ENCODE peak calls at places on chromosomes 5 and 9, in seven cellular contexts. R is cardiac muscle cell, Q is OCI-LY7, F is stomach, O is fibroblast of lung, H is nephron progenitor cell, Y is PC-3. L is an unnamed sample.

GRCh38 chr5:143064661-143065060 is 294.5 kb downstream of the ARHGAP26 start:
- DNase-seq in R (peak; percentile 33), Q (no peak), F (no peak), O (no peak), H (no peak), Y (no peak), L (no peak)

GRCh38 chr5:140240987-140241706 is 61.8 kb downstream of the PFDN1 start:
- DNase-seq in R (peak; percentile 94), Q (no peak), F (peak; percentile 89), O (peak; percentile 92), H (peak; percentile 78), Y (peak; percentile 86), L (no peak)

GRCh38 chr9:136703231-136703870 is 9.0 kb upstream of the DIPK1B start:
- DNase-seq in R (no peak), Q (no peak), F (no peak), O (no peak), H (no peak), Y (no peak), L (no peak)

GRCh38 chr5:150441813-150442698 is 7.5 kb downstream of the RPS14 start:
- DNase-seq in R (no peak), Q (no peak), F (no peak), O (peak; percentile 25), H (no peak), Y (peak; percentile 11), L (no peak)

GRCh38 chr9:35164711-35165110 is 2.9 kb downstream of the UNC13B start:
- DNase-seq in R (peak; percentile 65), Q (no peak), F (no peak), O (peak; percentile 85), H (no peak), Y (peak; percentile 29), L (no peak)

GRCh38 chr9:91163773-91164471 is 197.8 kb downstream of the AUH start:
- DNase-seq in R (no peak), Q (peak; percentile 45), F (no peak), O (no peak), H (no peak), Y (no peak), L (no peak)

GRCh38 chr5:15003511-15003920 is 131.9 kb upstream of the ANKH start:
- DNase-seq in R (peak; percentile 84), Q (peak; percentile 69), F (peak; percentile 56), O (peak; percentile 72), H (peak; percentile 40), Y (peak; percentile 83), L (peak; percentile 78)

GRCh38 chr5:68287976-68288755 is 72.6 kb downstream of the PIK3R1 start:
- DNase-seq in R (peak; percentile 62), Q (peak; percentile 84), F (peak; percentile 66), O (peak; percentile 66), H (peak; percentile 79), Y (peak; percentile 28), L (peak; percentile 80)

GRCh38 chr9:6055213-6055612 is 39.8 kb upstream of the RANBP6 start:
- DNase-seq in R (peak; percentile 98), Q (peak; percentile 77), F (peak; percentile 49), O (peak; percentile 85), H (peak; percentile 42), Y (peak; percentile 90), L (peak; percentile 39)

GRCh38 chr9:107600060-107600573 is 110.5 kb upstream of the KLF4 start:
- DNase-seq in R (peak; percentile 27), Q (no peak), F (no peak), O (peak; percentile 72), H (no peak), Y (no peak), L (no peak)

GRCh38 chr5:67731886-67732285 is 483.7 kb upstream of the PIK3R1 start:
- DNase-seq in R (no peak), Q (no peak), F (no peak), O (no peak), H (no peak), Y (no peak), L (no peak)

GRCh38 chr9:134049772-134050588 is 17.8 kb downstream of the BRD3 start:
- DNase-seq in R (no peak), Q (no peak), F (peak; percentile 47), O (no peak), H (no peak), Y (no peak), L (no peak)

GRCh38 chr9:20402273-20402875 is 219.9 kb downstream of the MLLT3 start:
- DNase-seq in R (peak; percentile 4), Q (no peak), F (no peak), O (no peak), H (no peak), Y (peak; percentile 18), L (no peak)

GRCh38 chr5:74409166-74409706 is 231.3 kb downstream of the ENC1 start:
- DNase-seq in R (no peak), Q (no peak), F (peak; percentile 53), O (no peak), H (no peak), Y (no peak), L (no peak)

GRCh38 chr5:37005946-37006540 is 129.5 kb downstream of the NIPBL start:
- DNase-seq in R (peak; percentile 55), Q (peak; percentile 43), F (no peak), O (peak; percentile 23), H (no peak), Y (peak; percentile 62), L (peak; percentile 22)

GRCh38 chr5:124949862-124950261 is 203.4 kb upstream of the ZNF608 start:
- DNase-seq in R (no peak), Q (no peak), F (no peak), O (no peak), H (no peak), Y (peak; percentile 81), L (no peak)

GRCh38 chr9:123220127-123220526 is 48.3 kb downstream of the STRBP start:
- DNase-seq in R (no peak), Q (no peak), F (no peak), O (no peak), H (no peak), Y (no peak), L (no peak)

GRCh38 chr5:132490484-132491367 is at the start of gene IRF1:
- DNase-seq in R (peak; percentile 98), Q (peak; percentile 94), F (peak; percentile 97), O (peak; percentile 95), H (peak; percentile 94), Y (peak; percentile 92), L (peak; percentile 99)
- TF ChIP-seq CTCF in R (no peak), Q (peak; percentile 23), F (no peak), O (no peak), H (no peak), Y (no peak), L (no peak)

GRCh38 chr5:77080905-77081304 is 6.2 kb downstream of the ZBED3 start:
- DNase-seq in R (no peak), Q (no peak), F (no peak), O (no peak), H (no peak), Y (no peak), L (no peak)

GRCh38 chr5:77082280-77082679 is 4.8 kb downstream of the ZBED3 start:
- DNase-seq in R (no peak), Q (no peak), F (no peak), O (no peak), H (no peak), Y (no peak), L (no peak)

GRCh38 chr5:77083088-77083487 is 4.0 kb downstream of the ZBED3 start:
- DNase-seq in R (no peak), Q (no peak), F (no peak), O (no peak), H (no peak), Y (no peak), L (peak; percentile 29)

GRCh38 chr5:77087484-77088291 is 603 bp upstream of the ZBED3 start:
- DNase-seq in R (peak; percentile 81), Q (no peak), F (peak; percentile 66), O (peak; percentile 23), H (no peak), Y (no peak), L (no peak)

DNA sequence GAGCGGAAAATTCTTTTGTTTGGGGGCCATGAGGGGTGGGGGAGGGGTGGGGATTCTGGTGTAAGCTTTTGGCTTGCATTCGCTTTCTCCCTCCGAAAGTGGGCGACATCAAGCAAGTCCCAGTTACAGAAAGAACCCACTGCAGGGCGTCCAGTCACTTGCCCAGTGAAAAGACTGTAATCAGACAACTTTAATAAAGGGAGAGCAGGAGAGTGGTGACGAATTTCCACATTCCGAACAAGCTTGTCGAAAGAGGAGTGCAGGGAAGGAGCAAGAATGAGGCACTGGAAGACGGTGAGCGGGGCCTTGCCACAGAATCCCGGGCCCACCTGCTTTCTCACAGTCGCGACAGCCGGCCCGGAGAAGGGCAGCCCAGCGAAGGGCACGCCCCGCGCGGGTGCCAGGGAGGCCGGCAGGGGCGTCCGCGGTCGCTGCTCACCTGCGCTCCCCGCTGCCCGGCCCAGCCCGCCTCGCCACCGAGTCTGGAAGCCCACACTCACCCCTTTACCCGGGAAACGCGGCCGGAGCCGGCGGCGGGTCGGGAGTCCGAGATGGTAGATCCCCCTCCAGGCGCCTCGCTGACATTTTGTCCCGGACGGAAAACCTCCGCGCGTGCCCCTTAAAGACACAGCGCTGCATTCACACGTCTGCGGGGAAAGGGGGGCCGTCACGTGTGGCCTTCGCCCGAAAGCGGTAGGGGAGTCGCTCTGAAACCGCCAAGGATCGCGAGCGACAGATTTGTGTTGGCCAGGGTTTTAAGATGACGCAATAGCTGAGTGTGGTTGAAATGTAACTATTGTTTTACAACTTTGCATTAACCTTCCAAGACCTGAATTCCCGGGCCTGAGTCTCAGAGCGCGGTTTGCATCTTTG is at the start of gene ZBED3:
- DNase-seq in R (peak; percentile 90), Q (peak; percentile 90), F (peak; percentile 72), O (peak; percentile 78), H (peak; percentile 61), Y (peak; percentile 64), L (peak; percentile 79)
- TF ChIP-seq CTCF in R (peak; percentile 29), Q (peak; percentile 69), F (no peak), O (peak; percentile 43), H (no peak), Y (peak; percentile 12), L (no peak)

GRCh38 chr9:89945133-89945532 is 340.3 kb downstream of the GADD45G start:
- DNase-seq in R (no peak), Q (no peak), F (no peak), O (no peak), H (no peak), Y (no peak), L (no peak)
- TF ChIP-seq CTCF in R (peak; percentile 6), Q (peak; percentile 19), F (no peak), O (no peak), H (peak; percentile 19), Y (peak; percentile 28), L (no peak)

DNA sequence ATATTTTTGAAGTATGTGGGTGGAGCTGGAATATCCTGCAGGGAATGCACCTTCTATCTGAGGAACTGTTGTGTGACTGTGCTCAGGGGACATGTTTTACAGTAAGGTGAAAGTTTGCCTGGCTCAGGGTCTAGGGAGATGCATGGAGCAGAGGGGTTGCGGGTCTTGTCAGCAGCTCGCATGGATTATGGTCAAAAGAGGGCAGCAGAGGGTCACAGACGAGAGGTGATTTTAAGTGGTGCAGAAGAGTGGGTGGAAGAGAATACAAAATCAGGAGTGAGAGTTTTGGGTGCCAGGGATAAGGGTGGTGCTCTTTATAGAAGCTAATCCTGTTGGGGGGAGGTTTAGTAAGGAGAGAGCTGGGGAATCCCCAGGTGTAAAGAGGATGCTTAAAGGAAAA is 53.5 kb upstream of the GRIN3A start:
- DNase-seq in R (peak; percentile 5), Q (peak; percentile 28), F (no peak), O (peak; percentile 2), H (peak; percentile 71), Y (peak; percentile 39), L (no peak)
- TF ChIP-seq CTCF in R (no peak), Q (peak; percentile 76), F (no peak), O (no peak), H (peak; percentile 60), Y (peak; percentile 54), L (no peak)

DNA sequence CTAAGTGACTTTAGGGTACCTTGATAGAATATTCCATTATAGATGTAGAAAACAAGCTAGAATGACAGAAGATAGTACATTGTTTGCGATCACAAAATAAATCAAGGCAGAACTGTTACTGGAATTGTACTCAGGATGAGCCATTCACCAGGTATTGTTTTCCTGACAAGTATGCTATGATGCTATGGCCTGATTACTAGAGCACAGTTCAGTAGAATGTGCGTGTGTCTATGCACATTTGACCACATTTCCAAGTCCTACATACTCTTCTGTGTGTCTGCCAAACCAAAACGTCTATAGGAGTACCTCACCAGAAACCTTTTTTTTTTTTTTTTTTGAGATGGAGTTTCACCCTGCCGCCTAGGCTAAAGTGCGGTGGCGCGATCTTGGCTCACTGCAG is 43.3 kb upstream of the CDC42SE2 start:
- DNase-seq in R (no peak), Q (no peak), F (no peak), O (peak; percentile 13), H (no peak), Y (no peak), L (no peak)
- TF ChIP-seq CTCF in R (no peak), Q (no peak), F (no peak), O (no peak), H (no peak), Y (no peak), L (no peak)

L was measured in GM20000.